ENCODE peak calls at places on chromosomes 2 and 18, in six cellular contexts. O is neural progenitor cell; I is CD8-positive, alpha-beta T cell; C is tibial artery; V is keratinocyte; N is GM23248. S is an unnamed sample.

GRCh38 chr2:8907764-8908163 is 70.4 kb upstream of the KIDINS220 start:
- DNase-seq in O (no peak), V (no peak), I (no peak), C (no peak), N (no peak), S (no peak)

GRCh38 chr2:55268288-55268906 is 634 bp downstream of the MTIF2 start:
- DNase-seq in V (no peak), I (no peak), N (no peak), C (no peak), O (peak; percentile 12), S (no peak)

GRCh38 chr2:132429941-132430573 is 13.5 kb downstream of the GPR39 start:
- DNase-seq in O (no peak), N (no peak), V (peak; percentile 61), I (no peak), C (no peak), S (no peak)

GRCh38 chr2:118774458-118775133 is 72.9 kb downstream of the EN1 start:
- DNase-seq in O (peak; percentile 91), I (no peak), N (peak; percentile 85), C (no peak), V (no peak), S (peak; percentile 33)

GRCh38 chr2:71620116-71620515 is 166.8 kb downstream of the DYSF start:
- DNase-seq in C (peak; percentile 42), N (no peak), V (no peak), O (no peak), I (peak; percentile 31), S (no peak)

GRCh38 chr18:45657357-45658335 is 42.4 kb downstream of the SLC14A2 start:
- DNase-seq in V (no peak), C (no peak), N (peak; percentile 78), O (no peak), I (peak; percentile 55), S (no peak)

GRCh38 chr18:58402247-58402646 is 226.6 kb downstream of the ALPK2 start:
- DNase-seq in C (peak; percentile 3), I (no peak), O (no peak), N (no peak), V (peak; percentile 13), S (no peak)

GRCh38 chr18:32440478-32440877 is 30.2 kb downstream of the GAREM1 start:
- DNase-seq in N (no peak), O (no peak), I (no peak), C (no peak), V (no peak), S (no peak)

GRCh38 chr18:49026501-49027378 is 76.0 kb upstream of the SMAD7 start:
- DNase-seq in N (no peak), O (no peak), I (peak; percentile 42), V (no peak), C (peak; percentile 62), S (no peak)

GRCh38 chr2:97664636-97664970 is 759 bp upstream of the ACTR1B start:
- DNase-seq in N (peak; percentile 70), I (no peak), V (no peak), C (no peak), O (peak; percentile 58), S (no peak)

GRCh38 chr2:235756491-235756890 is 262.6 kb downstream of the AGAP1 start:
- DNase-seq in O (peak; percentile 70), N (no peak), C (peak; percentile 41), I (no peak), V (no peak), S (no peak)

GRCh38 chr2:236054661-236055060 is 113.5 kb downstream of the GBX2 start:
- DNase-seq in C (no peak), V (no peak), N (no peak), O (no peak), I (no peak), S (no peak)

GRCh38 chr2:212465456-212465855 is 73.1 kb downstream of the ERBB4 start:
- DNase-seq in O (no peak), N (no peak), C (no peak), I (no peak), V (no peak), S (no peak)

GRCh38 chr18:55115606-55116005 is 156.3 kb upstream of the CCDC68 start:
- DNase-seq in I (no peak), N (peak; percentile 53), C (no peak), O (no peak), V (no peak), S (no peak)

GRCh38 chr2:23620841-23621341 is 235.9 kb downstream of the KLHL29 start:
- DNase-seq in I (no peak), O (no peak), V (no peak), N (no peak), C (peak; percentile 87), S (no peak)

GRCh38 chr2:203869610-203870042 is 2.1 kb downstream of the CTLA4 start:
- DNase-seq in V (no peak), O (no peak), I (peak; percentile 72), C (no peak), N (no peak), S (no peak)

GRCh38 chr2:116585654-116586053 is 1228.8 kb upstream of the DDX18 start:
- DNase-seq in O (peak; percentile 16), V (no peak), N (no peak), C (no peak), I (no peak), S (no peak)

GRCh38 chr18:75244336-75244735 is 33.7 kb downstream of the TSHZ1 start:
- DNase-seq in C (no peak), O (peak; percentile 44), I (no peak), V (no peak), N (no peak), S (peak; percentile 2)

GRCh38 chr2:38267270-38267925 is 109.7 kb downstream of the ATL2 start:
- DNase-seq in C (no peak), N (peak; percentile 10), V (no peak), O (no peak), I (no peak), S (no peak)

GRCh38 chr18:35049111-35050003 is 8.1 kb downstream of the MAPRE2 start:
- DNase-seq in V (no peak), O (no peak), N (no peak), I (no peak), C (no peak), S (no peak)

GRCh38 chr18:76750886-76751537 is 71.3 kb upstream of the ZNF236 start:
- DNase-seq in C (no peak), O (no peak), N (no peak), V (no peak), I (no peak), S (no peak)
- H3K9me3 ChIP-seq in C (peaks cover 19% of the 10 kb centered on the region), O (peaks cover 18% of the 10 kb centered on the region), N (no peaks in the 10 kb centered on the region), V (peaks cover 3% of the 10 kb centered on the region), I (peaks cover 14% of the 10 kb centered on the region), S (peaks cover 1% of the 10 kb centered on the region)

GRCh38 chr2:675982-676646 is 1.1 kb downstream of the TMEM18 start:
- DNase-seq in V (peak; percentile 76), O (peak; percentile 80), C (peak; percentile 77), I (no peak), N (peak; percentile 96), S (peak; percentile 54)

GRCh38 chr2:675460-675859 is 1.7 kb downstream of the TMEM18 start:
- DNase-seq in I (no peak), V (no peak), O (no peak), N (no peak), C (no peak), S (no peak)

GRCh38 chr2:677056-677949 is at the start of gene TMEM18:
- DNase-seq in O (peak; percentile 98), I (no peak), V (peak; percentile 97), N (peak; percentile 100), C (peak; percentile 97), S (peak; percentile 95)

GRCh38 chr2:675051-675450 is 2.2 kb downstream of the TMEM18 start:
- DNase-seq in I (no peak), O (no peak), V (no peak), N (no peak), C (no peak), S (no peak)

DNA sequence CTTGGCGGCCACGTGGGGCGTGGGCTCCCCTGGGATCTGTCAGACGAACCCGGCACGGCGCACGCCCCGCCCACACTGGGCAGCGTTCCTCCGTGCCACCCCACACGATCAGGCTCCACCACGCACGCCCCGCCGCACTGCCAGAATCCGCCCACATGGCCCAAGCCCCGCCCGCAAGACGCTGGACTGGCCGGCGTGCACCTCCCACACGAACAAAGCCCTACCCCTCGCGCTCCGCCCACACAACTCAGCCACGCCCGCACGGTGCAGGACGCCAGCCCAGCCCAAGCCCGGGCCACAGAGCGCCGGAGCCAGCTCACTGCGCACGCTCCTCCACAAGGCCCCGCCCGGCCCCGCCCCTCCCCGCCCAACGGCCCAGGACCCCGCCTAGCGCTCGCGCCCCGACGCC is 555 bp downstream of the TMEM18 start:
- DNase-seq in I (peak; percentile 99), V (peak; percentile 90), O (peak; percentile 98), N (peak; percentile 99), C (peak; percentile 99), S (peak; percentile 90)
- H3K27ac ChIP-seq in I (peak overlapping the region; percentile 28), V (peak overlapping the region; percentile 75), O (no peak overlapping the region), N (peak overlapping the region; percentile 93), C (peak overlapping the region; percentile 98), S (no peak overlapping the region)

GRCh38 chr2:200320344-200320743 is 13.9 kb downstream of the SPATS2L start:
- DNase-seq in O (no peak), V (no peak), I (no peak), C (no peak), N (peak; percentile 26), S (no peak)
- H3K4me1 ChIP-seq in O (peaks cover 55% of the 10 kb centered on the region), V (peaks cover 29% of the 10 kb centered on the region), I (no peaks in the 10 kb centered on the region), C (peaks cover 55% of the 10 kb centered on the region), N (peaks cover 33% of the 10 kb centered on the region), S (peaks cover 11% of the 10 kb centered on the region)

GRCh38 chr2:148602918-148603561 is 41.5 kb upstream of the EPC2 start:
- DNase-seq in O (no peak), I (no peak), N (no peak), C (no peak), V (no peak), S (no peak)
- H3K9me3 ChIP-seq in O (no peaks in the 10 kb centered on the region), I (no peaks in the 10 kb centered on the region), N (no peaks in the 10 kb centered on the region), C (no peaks in the 10 kb centered on the region), V (no peaks in the 10 kb centered on the region), S (no peaks in the 10 kb centered on the region)

GRCh38 chr2:207109768-207110167 is 56.0 kb downstream of the KLF7 start:
- DNase-seq in N (no peak), I (no peak), O (no peak), V (no peak), C (no peak), S (no peak)

GRCh38 chr2:207112397-207112796 is 53.4 kb downstream of the KLF7 start:
- DNase-seq in V (no peak), C (no peak), O (no peak), I (no peak), N (peak; percentile 27), S (no peak)

GRCh38 chr2:207111757-207112156 is 54.0 kb downstream of the KLF7 start:
- DNase-seq in N (no peak), I (no peak), V (no peak), O (no peak), C (no peak), S (no peak)

GRCh38 chr2:207110310-207110709 is 55.4 kb downstream of the KLF7 start:
- DNase-seq in O (no peak), I (no peak), C (no peak), V (no peak), N (no peak), S (no peak)

DNA sequence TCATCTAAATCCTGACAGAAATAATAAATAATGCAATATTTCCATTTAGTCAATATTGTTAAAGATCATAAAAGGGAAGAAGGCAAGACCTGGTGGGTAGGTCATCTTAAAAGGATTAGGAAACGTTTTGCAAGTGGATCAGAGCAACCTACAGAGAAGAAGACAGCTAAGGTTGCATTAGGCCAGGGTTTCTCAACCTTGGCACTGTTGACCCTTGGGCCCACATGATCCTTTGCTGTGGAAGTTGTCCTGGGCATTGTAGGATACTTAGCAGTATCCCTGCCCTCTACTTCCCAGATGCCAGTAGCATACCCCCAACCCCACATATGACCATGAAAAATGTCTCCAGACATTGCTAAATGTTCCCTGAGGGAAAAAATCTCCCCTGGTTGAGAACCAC is 55.0 kb downstream of the KLF7 start:
- DNase-seq in O (no peak), V (no peak), N (no peak), C (no peak), I (no peak), S (no peak)
- H3K27ac ChIP-seq in O (no peak overlapping the region), V (no peak overlapping the region), N (no peak overlapping the region), C (no peak overlapping the region), I (no peak overlapping the region), S (no peak overlapping the region)